ENCODE peak calls at places on chromosomes 3 and 15, in eight cellular contexts. Z is AG08395, J is neural crest cell, M is NCI-H2081 treated with DMSO at 0.1 percent for 48 hours, S is fibroblast of pulmonary artery, O is T-helper 9 cell, B is NCI-H1417, T is GM23248. G is an unnamed sample.

GRCh38 chr3:47916696-47917095 is 99.5 kb downstream of the MAP4 start:
- DNase-seq in Z (no peak), J (no peak), M (no peak), S (no peak), O (no peak), B (no peak), T (no peak), G (no peak)

GRCh38 chr3:11530153-11530721 is 113.5 kb downstream of the VGLL4 start:
- DNase-seq in Z (peak; percentile 57), J (peak; percentile 30), M (no peak), S (peak; percentile 94), O (no peak), B (peak; percentile 5), T (peak; percentile 85), G (no peak)

GRCh38 chr15:25849431-25849921 is 13.7 kb downstream of the ATP10A start:
- DNase-seq in Z (peak; percentile 85), J (no peak), M (no peak), S (peak; percentile 74), O (no peak), B (no peak), T (peak; percentile 94), G (peak; percentile 33)

GRCh38 chr15:60345616-60346015 is 52.2 kb downstream of the ANXA2 start:
- DNase-seq in Z (no peak), J (no peak), M (no peak), S (no peak), O (no peak), B (no peak), T (no peak), G (no peak)

GRCh38 chr15:29656636-29657475 is 165.4 kb downstream of the TJP1 start:
- DNase-seq in Z (no peak), J (peak; percentile 79), M (no peak), S (peak; percentile 36), O (no peak), B (no peak), T (no peak), G (no peak)

GRCh38 chr15:41490355-41490754 is 3.3 kb upstream of the ITPKA start:
- DNase-seq in Z (peak; percentile 94), J (no peak), M (no peak), S (peak; percentile 96), O (no peak), B (no peak), T (peak; percentile 97), G (peak; percentile 47)

GRCh38 chr15:27872355-27872754 is 226.8 kb downstream of the OCA2 start:
- DNase-seq in Z (no peak), J (no peak), M (no peak), S (no peak), O (no peak), B (no peak), T (no peak), G (no peak)

GRCh38 chr15:39578851-39579486 is 1.9 kb upstream of the THBS1 start:
- DNase-seq in Z (peak; percentile 45), J (no peak), M (no peak), S (peak; percentile 65), O (no peak), B (no peak), T (peak; percentile 42), G (no peak)

GRCh38 chr3:44136421-44136820 is 105.3 kb upstream of the TOPAZ1 start:
- DNase-seq in Z (no peak), J (no peak), M (no peak), S (peak; percentile 12), O (no peak), B (no peak), T (peak; percentile 27), G (no peak)

GRCh38 chr3:53845103-53845880 is 927 bp downstream of the CHDH start:
- DNase-seq in Z (peak; percentile 58), J (no peak), M (no peak), S (peak; percentile 17), O (no peak), B (no peak), T (peak; percentile 63), G (no peak)

GRCh38 chr3:141231923-141232861 is 567 bp downstream of the PXYLP1 start:
- DNase-seq in Z (no peak), J (peak; percentile 16), M (no peak), S (no peak), O (peak; percentile 9), B (peak; percentile 61), T (peak; percentile 45), G (no peak)

GRCh38 chr3:51916418-51916817 is 13.3 kb upstream of the IQCF1 start:
- DNase-seq in Z (no peak), J (no peak), M (no peak), S (no peak), O (no peak), B (no peak), T (peak; percentile 6), G (no peak)

GRCh38 chr3:113436794-113437193 is 4.5 kb downstream of the CFAP44 start:
- DNase-seq in Z (peak; percentile 6), J (no peak), M (no peak), S (peak; percentile 54), O (no peak), B (no peak), T (peak; percentile 81), G (no peak)

GRCh38 chr3:101070260-101071121 is 77.3 kb upstream of the ABI3BP start:
- DNase-seq in Z (no peak), J (peak; percentile 18), M (no peak), S (peak; percentile 18), O (peak; percentile 31), B (peak; percentile 18), T (no peak), G (peak; percentile 27)

GRCh38 chr3:172158741-172159140 is 119.4 kb downstream of the FNDC3B start:
- DNase-seq in Z (no peak), J (no peak), M (no peak), S (no peak), O (no peak), B (no peak), T (no peak), G (no peak)

GRCh38 chr15:84799511-84800187 is 17.5 kb upstream of the ALPK3 start:
- DNase-seq in Z (no peak), J (no peak), M (no peak), S (no peak), O (no peak), B (no peak), T (no peak), G (no peak)

GRCh38 chr3:153978023-153978422 is 143.2 kb upstream of the ARHGEF26 start:
- DNase-seq in Z (no peak), J (no peak), M (no peak), S (no peak), O (no peak), B (no peak), T (no peak), G (no peak)

GRCh38 chr3:8990266-8991215 is 27.3 kb upstream of the RAD18 start:
- DNase-seq in Z (peak; percentile 88), J (no peak), M (no peak), S (peak; percentile 9), O (no peak), B (no peak), T (no peak), G (no peak)

GRCh38 chr3:150372320-150373118 is 35.6 kb upstream of the TSC22D2 start:
- DNase-seq in Z (no peak), J (no peak), M (no peak), S (peak; percentile 33), O (no peak), B (no peak), T (peak; percentile 39), G (no peak)

GRCh38 chr15:32838820-32839219 is 121.0 kb downstream of the GREM1 start:
- DNase-seq in Z (peak; percentile 82), J (no peak), M (peak; percentile 24), S (peak; percentile 64), O (no peak), B (peak; percentile 67), T (peak; percentile 97), G (peak; percentile 44)

GRCh38 chr3:50192689-50193141 is 1.3 kb downstream of the GNAT1 start:
- DNase-seq in Z (peak; percentile 66), J (peak; percentile 94), M (no peak), S (peak; percentile 68), O (peak; percentile 83), B (peak; percentile 62), T (peak; percentile 55), G (peak; percentile 37)